ENCODE peak calls at places on chromosome 17, in four cellular contexts. G is osteocyte; E is HS-5; K is CD8-positive, alpha-beta memory T cell. L is an unnamed sample.

GRCh38 chr17:7843536-7844291 is 9.7 kb downstream of the KDM6B start:
- DNase-seq in G (no peak), E (no peak), K (peak), L (peak)

GRCh38 chr17:56887552-56888467 is 26.0 kb downstream of the TRIM25 start:
- DNase-seq in G (no peak), E (no peak), K (no peak), L (no peak)

GRCh38 chr17:42132941-42133340 is 10.3 kb downstream of the HSPB9 start:
- DNase-seq in G (no peak), E (peak), K (no peak), L (no peak)

GRCh38 chr17:83200746-83201145 is 121.3 kb downstream of the METRNL start:
- DNase-seq in G (no peak), E (no peak), K (no peak), L (no peak)

GRCh38 chr17:41489531-41489930 is at the start of gene KRT36:
- DNase-seq in G (no peak), E (no peak), K (no peak), L (no peak)

GRCh38 chr17:49132699-49133364 is at the start of gene B4GALNT2:
- DNase-seq in G (no peak), E (no peak), K (no peak), L (peak)

GRCh38 chr17:6910987-6911603 is 79.6 kb upstream of the TEKT1 start:
- DNase-seq in G (no peak), E (no peak), K (no peak), L (no peak)

GRCh38 chr17:43418441-43419374 is 19.9 kb downstream of the ARL4D start:
- DNase-seq in G (peak), E (peak), K (no peak), L (peak)

GRCh38 chr17:59561042-59561441 is 4.4 kb upstream of the DHX40 start:
- DNase-seq in G (no peak), E (no peak), K (no peak), L (peak)

GRCh38 chr17:6381052-6381451 is 53.9 kb downstream of the AIPL1 start:
- DNase-seq in G (no peak), E (peak), K (no peak), L (no peak)

GRCh38 chr17:5580367-5580766 is 3.9 kb downstream of the NLRP1 start:
- DNase-seq in G (no peak), E (no peak), K (no peak), L (no peak)

GRCh38 chr17:11296994-11297393 is 56.0 kb downstream of the SHISA6 start:
- DNase-seq in G (no peak), E (no peak), K (no peak), L (no peak)

GRCh38 chr17:55969577-55969976 is 183.7 kb upstream of the ANKFN1 start:
- DNase-seq in G (no peak), E (no peak), K (no peak), L (no peak)